ENCODE peak calls at places on chromosomes 11 and 22, in five cellular contexts. F is neural crest cell; N is NCI-H2081; V is activated T-helper 1 cell treated with anti-CD3 and anti-CD28 coated beads, Interleukin-2, amount 50 U/mL, for 16 hours; Z is brain microvascular endothelial cell. C is an unnamed sample.

GRCh38 chr11:121595717-121596156 is 143.0 kb upstream of the SORL1-AS1 start:
- DNase-seq in F (no peak), Z (peak), N (no peak), V (no peak), C (no peak)

GRCh38 chr11:64318694-64319420 is 936 bp downstream of the PRDX5 start:
- DNase-seq in F (no peak), N (no peak), Z (no peak), V (no peak), C (no peak)

GRCh38 chr11:304061-304506 is 3.5 kb upstream of the IFITM2 start:
- DNase-seq in N (no peak), F (no peak), V (no peak), Z (no peak), C (no peak)

GRCh38 chr11:121544956-121545355 is 92.2 kb upstream of the SORL1-AS1 start:
- DNase-seq in N (no peak), Z (no peak), F (no peak), V (no peak), C (no peak)

GRCh38 chr11:76661306-76661751 is 9.2 kb downstream of the LRRC32 start:
- DNase-seq in F (no peak), Z (no peak), N (no peak), V (no peak), C (no peak)

GRCh38 chr11:34192481-34193401 is 87.3 kb downstream of the NAT10 start:
- DNase-seq in V (no peak), N (peak), Z (peak), F (no peak), C (peak)

GRCh38 chr11:13098890-13099289 is 89.8 kb downstream of the RASSF10 start:
- DNase-seq in V (no peak), F (no peak), N (no peak), Z (no peak), C (no peak)

GRCh38 chr11:129865701-129866100 is 29.7 kb downstream of the NFRKB start:
- DNase-seq in N (no peak), Z (no peak), V (no peak), F (no peak), C (no peak)

GRCh38 chr11:36743039-36743438 is 145.0 kb upstream of the RAG2 start:
- DNase-seq in F (no peak), V (no peak), Z (no peak), N (no peak), C (no peak)

GRCh38 chr11:28144808-28145207 is 36.6 kb downstream of the METTL15 start:
- DNase-seq in Z (no peak), V (no peak), N (peak), F (no peak), C (peak)

GRCh38 chr11:112852141-112852853 is 108.9 kb upstream of the NCAM1 start:
- DNase-seq in N (no peak), Z (no peak), V (no peak), F (no peak), C (no peak)

GRCh38 chr11:48074425-48075181 is 94.2 kb downstream of the PTPRJ start:
- DNase-seq in F (no peak), N (no peak), Z (no peak), V (no peak), C (no peak)

GRCh38 chr11:119975561-119976152 is 162.3 kb downstream of the TRIM29 start:
- DNase-seq in Z (no peak), F (no peak), N (peak), V (no peak), C (peak)

GRCh38 chr11:94909371-94909820 is 64.0 kb downstream of the CWC15 start:
- DNase-seq in F (no peak), V (no peak), N (no peak), Z (peak), C (no peak)

GRCh38 chr11:8828055-8828454 is 82.9 kb upstream of the AKIP1 start:
- DNase-seq in N (no peak), Z (no peak), F (no peak), V (no peak), C (no peak)

GRCh38 chr11:43930868-43931716 is 11.3 kb upstream of the C11orf96 start:
- DNase-seq in V (no peak), F (no peak), N (no peak), Z (no peak), C (no peak)

GRCh38 chr11:93623938-93624337 is 37.5 kb upstream of the CEP295 start:
- DNase-seq in N (no peak), F (no peak), V (no peak), Z (no peak), C (no peak)

GRCh38 chr11:49202287-49202976 is 6.0 kb downstream of the FOLH1 start:
- DNase-seq in F (no peak), V (no peak), N (no peak), Z (no peak), C (no peak)

GRCh38 chr11:86459682-86460460 is 85.2 kb downstream of the CCDC81 start:
- DNase-seq in Z (peak), N (no peak), V (no peak), F (no peak), C (peak)

GRCh38 chr11:113896156-113896879 is 8.3 kb upstream of the HTR3B start:
- DNase-seq in N (peak), Z (peak), F (peak), V (no peak), C (no peak)

GRCh38 chr22:44335066-44335839 is 22.5 kb upstream of the SHISAL1 start:
- DNase-seq in F (no peak), Z (no peak), V (no peak), N (no peak), C (no peak)

GRCh38 chr11:77064648-77065217 is 2.0 kb upstream of the CAPN5 start:
- DNase-seq in F (no peak), N (no peak), Z (no peak), V (no peak), C (no peak)

GRCh38 chr11:83583953-83584352 is 297.8 kb upstream of the CCDC90B start:
- DNase-seq in F (no peak), N (no peak), Z (peak), V (no peak), C (no peak)